ENCODE peak calls at places on chromosomes 11 and 22, in eight cellular contexts. One of them, this sample, is unnamed.

GRCh38 chr11:492416-493226 is 14.4 kb downstream of the RNH1 start:
- DNase-seq in naive thymus-derived CD4-positive, alpha-beta T cell: no peak
- DNase-seq in AG04450: no peak
- DNase-seq in cardiac muscle cell: no peak
- DNase-seq in HAP-1: no peak
- DNase-seq in transverse colon: no peak
- DNase-seq in heart left ventricle: peak; percentile 25
- DNase-seq in ovary: no peak
- DNase-seq in this sample: no peak

GRCh38 chr11:2260491-2261364 is 9.7 kb downstream of the ASCL2 start:
- DNase-seq in naive thymus-derived CD4-positive, alpha-beta T cell: no peak
- DNase-seq in AG04450: no peak
- DNase-seq in cardiac muscle cell: no peak
- DNase-seq in HAP-1: no peak
- DNase-seq in transverse colon: no peak
- DNase-seq in heart left ventricle: no peak
- DNase-seq in ovary: peak; percentile 21
- DNase-seq in this sample: peak; percentile 57

GRCh38 chr22:29030618-29031235 is 30.9 kb downstream of the C22orf31 start:
- DNase-seq in naive thymus-derived CD4-positive, alpha-beta T cell: no peak
- DNase-seq in AG04450: no peak
- DNase-seq in cardiac muscle cell: peak; percentile 86
- DNase-seq in HAP-1: no peak
- DNase-seq in transverse colon: peak; percentile 84
- DNase-seq in heart left ventricle: peak; percentile 88
- DNase-seq in ovary: peak; percentile 89
- DNase-seq in this sample: peak; percentile 88

GRCh38 chr11:57775474-57775873 is 13.9 kb downstream of the CTNND1 start:
- DNase-seq in naive thymus-derived CD4-positive, alpha-beta T cell: no peak
- DNase-seq in AG04450: no peak
- DNase-seq in cardiac muscle cell: peak; percentile 55
- DNase-seq in HAP-1: no peak
- DNase-seq in transverse colon: no peak
- DNase-seq in heart left ventricle: peak; percentile 51
- DNase-seq in ovary: no peak
- DNase-seq in this sample: no peak

GRCh38 chr11:75771646-75772410 is 3.2 kb downstream of the DGAT2 start:
- DNase-seq in naive thymus-derived CD4-positive, alpha-beta T cell: no peak
- DNase-seq in AG04450: peak; percentile 18
- DNase-seq in cardiac muscle cell: peak; percentile 91
- DNase-seq in HAP-1: no peak
- DNase-seq in transverse colon: peak; percentile 14
- DNase-seq in heart left ventricle: no peak
- DNase-seq in ovary: no peak
- DNase-seq in this sample: peak; percentile 75

GRCh38 chr11:112298535-112298934 is 37.9 kb upstream of the PLET1 start:
- DNase-seq in naive thymus-derived CD4-positive, alpha-beta T cell: no peak
- DNase-seq in AG04450: no peak
- DNase-seq in cardiac muscle cell: no peak
- DNase-seq in HAP-1: no peak
- DNase-seq in transverse colon: no peak
- DNase-seq in heart left ventricle: peak; percentile 79
- DNase-seq in ovary: no peak
- DNase-seq in this sample: peak; percentile 61

GRCh38 chr11:13440100-13440855 is 22.7 kb downstream of the BTBD10 start:
- DNase-seq in naive thymus-derived CD4-positive, alpha-beta T cell: no peak
- DNase-seq in AG04450: peak; percentile 80
- DNase-seq in cardiac muscle cell: peak; percentile 93
- DNase-seq in HAP-1: peak; percentile 40
- DNase-seq in transverse colon: peak; percentile 27
- DNase-seq in heart left ventricle: no peak
- DNase-seq in ovary: no peak
- DNase-seq in this sample: peak; percentile 71

GRCh38 chr22:27726726-27727449 is 74.7 kb downstream of the MN1 start:
- DNase-seq in naive thymus-derived CD4-positive, alpha-beta T cell: no peak
- DNase-seq in AG04450: no peak
- DNase-seq in cardiac muscle cell: peak; percentile 78
- DNase-seq in HAP-1: peak; percentile 86
- DNase-seq in transverse colon: peak; percentile 28
- DNase-seq in heart left ventricle: peak; percentile 85
- DNase-seq in ovary: peak; percentile 62
- DNase-seq in this sample: peak; percentile 72

GRCh38 chr22:36986242-36986821 is 32.9 kb downstream of the TST start:
- DNase-seq in naive thymus-derived CD4-positive, alpha-beta T cell: peak; percentile 32
- DNase-seq in AG04450: no peak
- DNase-seq in cardiac muscle cell: no peak
- DNase-seq in HAP-1: peak; percentile 36
- DNase-seq in transverse colon: peak; percentile 40
- DNase-seq in heart left ventricle: no peak
- DNase-seq in ovary: no peak
- DNase-seq in this sample: no peak

GRCh38 chr11:64359712-64360402 is 895 bp downstream of the RPS6KA4 start:
- DNase-seq in naive thymus-derived CD4-positive, alpha-beta T cell: peak; percentile 40
- DNase-seq in AG04450: no peak
- DNase-seq in cardiac muscle cell: no peak
- DNase-seq in HAP-1: peak; percentile 46
- DNase-seq in transverse colon: peak; percentile 22
- DNase-seq in heart left ventricle: peak; percentile 34
- DNase-seq in ovary: no peak
- DNase-seq in this sample: no peak

GRCh38 chr11:109521571-109522086 is 99.6 kb downstream of the C11orf87 start:
- DNase-seq in naive thymus-derived CD4-positive, alpha-beta T cell: no peak
- DNase-seq in AG04450: no peak
- DNase-seq in cardiac muscle cell: no peak
- DNase-seq in HAP-1: no peak
- DNase-seq in transverse colon: no peak
- DNase-seq in heart left ventricle: no peak
- DNase-seq in ovary: no peak
- DNase-seq in this sample: no peak

GRCh38 chr11:76560219-76560618 is 110.3 kb downstream of the LRRC32 start:
- DNase-seq in naive thymus-derived CD4-positive, alpha-beta T cell: no peak
- DNase-seq in AG04450: no peak
- DNase-seq in cardiac muscle cell: no peak
- DNase-seq in HAP-1: no peak
- DNase-seq in transverse colon: no peak
- DNase-seq in heart left ventricle: no peak
- DNase-seq in ovary: no peak
- DNase-seq in this sample: no peak

GRCh38 chr22:44180706-44181032 is at the start of gene PARVG:
- DNase-seq in naive thymus-derived CD4-positive, alpha-beta T cell: peak; percentile 32
- DNase-seq in AG04450: no peak
- DNase-seq in cardiac muscle cell: no peak
- DNase-seq in HAP-1: no peak
- DNase-seq in transverse colon: peak; percentile 30
- DNase-seq in heart left ventricle: no peak
- DNase-seq in ovary: no peak
- DNase-seq in this sample: no peak

GRCh38 chr22:36860821-36861659 is at the start of gene NCF4:
- DNase-seq in naive thymus-derived CD4-positive, alpha-beta T cell: peak; percentile 73
- DNase-seq in AG04450: no peak
- DNase-seq in cardiac muscle cell: no peak
- DNase-seq in HAP-1: no peak
- DNase-seq in transverse colon: peak; percentile 77
- DNase-seq in heart left ventricle: peak; percentile 86
- DNase-seq in ovary: no peak
- DNase-seq in this sample: peak; percentile 60

GRCh38 chr11:36162282-36162825 is 126.9 kb downstream of the COMMD9 start:
- DNase-seq in naive thymus-derived CD4-positive, alpha-beta T cell: no peak
- DNase-seq in AG04450: no peak
- DNase-seq in cardiac muscle cell: peak; percentile 9
- DNase-seq in HAP-1: no peak
- DNase-seq in transverse colon: no peak
- DNase-seq in heart left ventricle: no peak
- DNase-seq in ovary: no peak
- DNase-seq in this sample: no peak

GRCh38 chr11:114091791-114092397 is 32.4 kb downstream of the ZBTB16 start:
- DNase-seq in naive thymus-derived CD4-positive, alpha-beta T cell: no peak
- DNase-seq in AG04450: no peak
- DNase-seq in cardiac muscle cell: no peak
- DNase-seq in HAP-1: no peak
- DNase-seq in transverse colon: no peak
- DNase-seq in heart left ventricle: no peak
- DNase-seq in ovary: no peak
- DNase-seq in this sample: peak; percentile 63
- H3K4me3 ChIP-seq in naive thymus-derived CD4-positive, alpha-beta T cell: no peak overlapping the region
- H3K4me3 ChIP-seq in AG04450: no peak overlapping the region
- H3K4me3 ChIP-seq in cardiac muscle cell: no peak overlapping the region
- H3K4me3 ChIP-seq in HAP-1: no peak overlapping the region
- H3K4me3 ChIP-seq in transverse colon: no peak overlapping the region
- H3K4me3 ChIP-seq in heart left ventricle: no peak overlapping the region
- H3K4me3 ChIP-seq in ovary: no peak overlapping the region
- H3K4me3 ChIP-seq in this sample: peak overlapping the region; percentile 48

GRCh38 chr11:130391692-130392091 is 36.7 kb downstream of the ADAMTS8 start:
- DNase-seq in naive thymus-derived CD4-positive, alpha-beta T cell: no peak
- DNase-seq in AG04450: no peak
- DNase-seq in cardiac muscle cell: no peak
- DNase-seq in HAP-1: no peak
- DNase-seq in transverse colon: no peak
- DNase-seq in heart left ventricle: no peak
- DNase-seq in ovary: no peak
- DNase-seq in this sample: no peak

GRCh38 chr11:130383363-130384168 is 44.8 kb downstream of the ADAMTS8 start:
- DNase-seq in naive thymus-derived CD4-positive, alpha-beta T cell: no peak
- DNase-seq in AG04450: peak; percentile 97
- DNase-seq in cardiac muscle cell: peak; percentile 80
- DNase-seq in HAP-1: no peak
- DNase-seq in transverse colon: no peak
- DNase-seq in heart left ventricle: no peak
- DNase-seq in ovary: no peak
- DNase-seq in this sample: no peak

GRCh38 chr11:130390071-130390758 is 38.2 kb downstream of the ADAMTS8 start:
- DNase-seq in naive thymus-derived CD4-positive, alpha-beta T cell: no peak
- DNase-seq in AG04450: peak; percentile 97
- DNase-seq in cardiac muscle cell: peak; percentile 74
- DNase-seq in HAP-1: no peak
- DNase-seq in transverse colon: no peak
- DNase-seq in heart left ventricle: no peak
- DNase-seq in ovary: no peak
- DNase-seq in this sample: no peak

GRCh38 chr11:130389315-130389935 is 39.0 kb downstream of the ADAMTS8 start:
- DNase-seq in naive thymus-derived CD4-positive, alpha-beta T cell: no peak
- DNase-seq in AG04450: no peak
- DNase-seq in cardiac muscle cell: no peak
- DNase-seq in HAP-1: no peak
- DNase-seq in transverse colon: peak; percentile 63
- DNase-seq in heart left ventricle: peak; percentile 60
- DNase-seq in ovary: peak; percentile 45
- DNase-seq in this sample: no peak

GRCh38 chr11:130388607-130389205 is 39.7 kb downstream of the ADAMTS8 start:
- DNase-seq in naive thymus-derived CD4-positive, alpha-beta T cell: no peak
- DNase-seq in AG04450: no peak
- DNase-seq in cardiac muscle cell: no peak
- DNase-seq in HAP-1: no peak
- DNase-seq in transverse colon: no peak
- DNase-seq in heart left ventricle: no peak
- DNase-seq in ovary: no peak
- DNase-seq in this sample: no peak
- H3K9me3 ChIP-seq in naive thymus-derived CD4-positive, alpha-beta T cell: no peaks in the 10 kb centered on the region
- H3K9me3 ChIP-seq in AG04450: no peaks in the 10 kb centered on the region
- H3K9me3 ChIP-seq in cardiac muscle cell: no peaks in the 10 kb centered on the region
- H3K9me3 ChIP-seq in HAP-1: no peaks in the 10 kb centered on the region
- H3K9me3 ChIP-seq in transverse colon: no peaks in the 10 kb centered on the region
- H3K9me3 ChIP-seq in heart left ventricle: no peaks in the 10 kb centered on the region
- H3K9me3 ChIP-seq in ovary: no peaks in the 10 kb centered on the region
- H3K9me3 ChIP-seq in this sample: no peaks in the 10 kb centered on the region

DNA sequence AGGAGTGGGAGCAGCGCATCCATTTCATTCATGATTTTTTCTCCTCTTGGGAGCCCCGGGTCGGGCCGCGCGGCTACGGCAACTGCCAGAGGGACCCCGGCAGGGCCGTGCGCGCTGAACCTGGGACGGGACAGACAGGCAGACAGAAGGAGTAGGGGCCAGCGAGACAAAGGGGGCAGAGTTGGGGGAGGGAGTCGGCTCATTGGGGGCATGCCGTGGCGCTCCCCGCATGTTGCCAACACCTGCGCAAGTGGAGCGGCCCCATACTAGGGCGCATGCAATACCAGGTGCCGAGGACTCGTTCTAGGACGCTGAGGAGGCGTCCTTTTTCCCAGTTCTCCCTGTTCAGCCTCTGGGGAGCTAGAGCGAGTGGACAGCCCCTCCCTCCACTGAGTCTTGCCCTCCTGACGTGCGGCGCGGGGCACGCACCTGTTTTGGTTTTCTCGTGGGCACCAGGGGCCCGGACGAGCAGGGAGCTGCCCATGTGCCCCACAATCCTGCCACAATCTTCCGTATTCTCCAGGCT is 531 bp upstream of the PTPN5 start:
- DNase-seq in naive thymus-derived CD4-positive, alpha-beta T cell: no peak
- DNase-seq in AG04450: no peak
- DNase-seq in cardiac muscle cell: peak; percentile 7
- DNase-seq in HAP-1: no peak
- DNase-seq in transverse colon: no peak
- DNase-seq in heart left ventricle: no peak
- DNase-seq in ovary: no peak
- DNase-seq in this sample: no peak
- H3K4me3 ChIP-seq in naive thymus-derived CD4-positive, alpha-beta T cell: no peak overlapping the region
- H3K4me3 ChIP-seq in AG04450: no peak overlapping the region
- H3K4me3 ChIP-seq in cardiac muscle cell: peak overlapping the region; percentile 54
- H3K4me3 ChIP-seq in HAP-1: peak overlapping the region; percentile 9
- H3K4me3 ChIP-seq in transverse colon: peak overlapping the region; percentile 1
- H3K4me3 ChIP-seq in heart left ventricle: peak overlapping the region; percentile 45
- H3K4me3 ChIP-seq in ovary: no peak overlapping the region
- H3K4me3 ChIP-seq in this sample: peak overlapping the region; percentile 23

GRCh38 chr22:47687776-47688175 is 925.3 kb downstream of the TBC1D22A start:
- DNase-seq in naive thymus-derived CD4-positive, alpha-beta T cell: no peak
- DNase-seq in AG04450: no peak
- DNase-seq in cardiac muscle cell: no peak
- DNase-seq in HAP-1: no peak
- DNase-seq in transverse colon: no peak
- DNase-seq in heart left ventricle: no peak
- DNase-seq in ovary: no peak
- DNase-seq in this sample: no peak

GRCh38 chr22:47686594-47687363 is 924.3 kb downstream of the TBC1D22A start:
- DNase-seq in naive thymus-derived CD4-positive, alpha-beta T cell: no peak
- DNase-seq in AG04450: no peak
- DNase-seq in cardiac muscle cell: no peak
- DNase-seq in HAP-1: no peak
- DNase-seq in transverse colon: no peak
- DNase-seq in heart left ventricle: no peak
- DNase-seq in ovary: no peak
- DNase-seq in this sample: no peak

GRCh38 chr22:47690166-47690565 is 927.7 kb downstream of the TBC1D22A start:
- DNase-seq in naive thymus-derived CD4-positive, alpha-beta T cell: no peak
- DNase-seq in AG04450: no peak
- DNase-seq in cardiac muscle cell: no peak
- DNase-seq in HAP-1: no peak
- DNase-seq in transverse colon: no peak
- DNase-seq in heart left ventricle: no peak
- DNase-seq in ovary: no peak
- DNase-seq in this sample: no peak

GRCh38 chr22:47690586-47690985 is 928.1 kb downstream of the TBC1D22A start:
- DNase-seq in naive thymus-derived CD4-positive, alpha-beta T cell: no peak
- DNase-seq in AG04450: no peak
- DNase-seq in cardiac muscle cell: no peak
- DNase-seq in HAP-1: no peak
- DNase-seq in transverse colon: no peak
- DNase-seq in heart left ventricle: no peak
- DNase-seq in ovary: no peak
- DNase-seq in this sample: no peak

DNA sequence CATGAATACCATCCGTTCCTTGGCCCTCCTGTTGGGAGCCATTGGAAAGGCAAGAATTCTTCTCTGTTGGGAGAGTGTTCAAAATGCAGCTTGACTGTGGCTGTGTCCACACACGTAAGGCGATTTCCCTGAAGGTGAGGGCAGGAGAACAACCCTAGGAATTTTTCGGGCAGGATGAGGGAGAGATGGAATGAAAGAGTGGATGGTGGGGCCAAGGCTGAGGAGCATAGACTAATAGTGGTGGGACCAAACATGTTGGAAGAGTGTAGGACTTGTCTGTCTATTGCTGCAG is 924.9 kb downstream of the TBC1D22A start:
- DNase-seq in naive thymus-derived CD4-positive, alpha-beta T cell: no peak
- DNase-seq in AG04450: no peak
- DNase-seq in cardiac muscle cell: no peak
- DNase-seq in HAP-1: no peak
- DNase-seq in transverse colon: no peak
- DNase-seq in heart left ventricle: no peak
- DNase-seq in ovary: no peak
- DNase-seq in this sample: no peak
- H3K9me3 ChIP-seq in naive thymus-derived CD4-positive, alpha-beta T cell: no peaks in the 10 kb centered on the region
- H3K9me3 ChIP-seq in AG04450: peaks cover 55% of the 10 kb centered on the region
- H3K9me3 ChIP-seq in cardiac muscle cell: no peaks in the 10 kb centered on the region
- H3K9me3 ChIP-seq in HAP-1: no peaks in the 10 kb centered on the region
- H3K9me3 ChIP-seq in transverse colon: peaks cover 18% of the 10 kb centered on the region
- H3K9me3 ChIP-seq in heart left ventricle: no peaks in the 10 kb centered on the region
- H3K9me3 ChIP-seq in ovary: no peaks in the 10 kb centered on the region
- H3K9me3 ChIP-seq in this sample: peaks cover 10% of the 10 kb centered on the region